ENCODE peak calls at places on chromosomes 13 and 19, in eight cellular contexts. One of them, this sample, is unnamed.

GRCh38 chr13:109191422-109191821 is 562.0 kb downstream of the MYO16 start:
- ATAC-seq in HCT116: no peak
- ATAC-seq in Panc1: no peak
- ATAC-seq in GM23338: no peak
- ATAC-seq in GM12878: no peak
- ATAC-seq in K562: no peak
- ATAC-seq in upper lobe of left lung: no peak
- ATAC-seq in HepG2: no peak
- ATAC-seq in this sample: no peak

GRCh38 chr19:46495789-46496099 is at the start of gene PNMA8B:
- ATAC-seq in GM23338: peak; percentile 63
- ATAC-seq in upper lobe of left lung: peak; percentile 57
- ATAC-seq in HepG2: no peak
- ATAC-seq in Panc1: no peak
- ATAC-seq in GM12878: no peak
- ATAC-seq in K562: peak; percentile 76
- ATAC-seq in HCT116: no peak
- ATAC-seq in this sample: no peak

GRCh38 chr13:113350065-113350937 is 13.6 kb downstream of the GRTP1 start:
- ATAC-seq in GM12878: no peak
- ATAC-seq in upper lobe of left lung: peak; percentile 50
- ATAC-seq in K562: no peak
- ATAC-seq in Panc1: peak; percentile 71
- ATAC-seq in HepG2: peak; percentile 63
- ATAC-seq in GM23338: peak; percentile 64
- ATAC-seq in HCT116: peak; percentile 69
- ATAC-seq in this sample: no peak

GRCh38 chr13:28851422-28851821 is 31.3 kb downstream of the MTUS2 start:
- ATAC-seq in HCT116: no peak
- ATAC-seq in GM23338: no peak
- ATAC-seq in upper lobe of left lung: no peak
- ATAC-seq in GM12878: no peak
- ATAC-seq in HepG2: no peak
- ATAC-seq in K562: no peak
- ATAC-seq in Panc1: no peak
- ATAC-seq in this sample: no peak

GRCh38 chr13:29567411-29567810 is 28.1 kb downstream of the SLC7A1 start:
- ATAC-seq in GM12878: no peak
- ATAC-seq in upper lobe of left lung: peak; percentile 39
- ATAC-seq in K562: no peak
- ATAC-seq in GM23338: no peak
- ATAC-seq in HepG2: no peak
- ATAC-seq in Panc1: no peak
- ATAC-seq in HCT116: no peak
- ATAC-seq in this sample: no peak

GRCh38 chr13:79290595-79291244 is 115.3 kb downstream of the RBM26 start:
- ATAC-seq in upper lobe of left lung: no peak
- ATAC-seq in Panc1: no peak
- ATAC-seq in HCT116: no peak
- ATAC-seq in HepG2: no peak
- ATAC-seq in K562: peak; percentile 85
- ATAC-seq in GM23338: no peak
- ATAC-seq in GM12878: no peak
- ATAC-seq in this sample: no peak

GRCh38 chr13:74105871-74106270 is 28.3 kb downstream of the KLF12 start:
- ATAC-seq in Panc1: no peak
- ATAC-seq in HCT116: no peak
- ATAC-seq in upper lobe of left lung: no peak
- ATAC-seq in GM23338: no peak
- ATAC-seq in K562: no peak
- ATAC-seq in HepG2: no peak
- ATAC-seq in GM12878: no peak
- ATAC-seq in this sample: no peak

GRCh38 chr19:2488405-2488941 is 12.5 kb downstream of the GADD45B start:
- ATAC-seq in HepG2: peak; percentile 25
- ATAC-seq in Panc1: no peak
- ATAC-seq in HCT116: no peak
- ATAC-seq in K562: no peak
- ATAC-seq in upper lobe of left lung: peak; percentile 59
- ATAC-seq in GM23338: peak; percentile 20
- ATAC-seq in GM12878: no peak
- ATAC-seq in this sample: no peak

GRCh38 chr13:60043262-60043661 is 120.5 kb downstream of the DIAPH3 start:
- ATAC-seq in GM23338: no peak
- ATAC-seq in GM12878: no peak
- ATAC-seq in K562: no peak
- ATAC-seq in HepG2: no peak
- ATAC-seq in upper lobe of left lung: no peak
- ATAC-seq in HCT116: no peak
- ATAC-seq in Panc1: no peak
- ATAC-seq in this sample: no peak

GRCh38 chr13:33262069-33262487 is 23.5 kb downstream of the STARD13 start:
- ATAC-seq in Panc1: peak; percentile 93
- ATAC-seq in K562: no peak
- ATAC-seq in GM23338: peak; percentile 58
- ATAC-seq in HepG2: peak; percentile 86
- ATAC-seq in GM12878: no peak
- ATAC-seq in HCT116: peak; percentile 98
- ATAC-seq in upper lobe of left lung: peak; percentile 18
- ATAC-seq in this sample: no peak
- TF ChIP-seq POLR2AphosphoS5 in Panc1: no peak
- TF ChIP-seq POLR2AphosphoS5 in K562: no peak
- TF ChIP-seq POLR2AphosphoS5 in GM23338: no peak
- TF ChIP-seq POLR2AphosphoS5 in HepG2: peak; percentile 13
- TF ChIP-seq POLR2AphosphoS5 in GM12878: no peak
- TF ChIP-seq POLR2AphosphoS5 in HCT116: no peak
- TF ChIP-seq POLR2AphosphoS5 in upper lobe of left lung: no peak
- TF ChIP-seq POLR2AphosphoS5 in this sample: peak; percentile 32

GRCh38 chr19:10095948-10096614 is 6.4 kb downstream of the ANGPTL6 start:
- ATAC-seq in HepG2: no peak
- ATAC-seq in GM12878: peak; percentile 81
- ATAC-seq in HCT116: peak; percentile 89
- ATAC-seq in upper lobe of left lung: peak; percentile 94
- ATAC-seq in K562: peak; percentile 92
- ATAC-seq in GM23338: peak; percentile 80
- ATAC-seq in Panc1: peak; percentile 91
- ATAC-seq in this sample: peak; percentile 93
- TF ChIP-seq POLR2AphosphoS5 in HepG2: no peak
- TF ChIP-seq POLR2AphosphoS5 in GM12878: no peak
- TF ChIP-seq POLR2AphosphoS5 in HCT116: peak; percentile 69
- TF ChIP-seq POLR2AphosphoS5 in upper lobe of left lung: peak; percentile 34
- TF ChIP-seq POLR2AphosphoS5 in K562: no peak
- TF ChIP-seq POLR2AphosphoS5 in GM23338: peak; percentile 87
- TF ChIP-seq POLR2AphosphoS5 in Panc1: peak; percentile 66
- TF ChIP-seq POLR2AphosphoS5 in this sample: peak; percentile 17

GRCh38 chr13:51101636-51102218 is 9.3 kb downstream of the C13orf42 start:
- ATAC-seq in HepG2: no peak
- ATAC-seq in GM12878: no peak
- ATAC-seq in K562: no peak
- ATAC-seq in HCT116: no peak
- ATAC-seq in GM23338: no peak
- ATAC-seq in Panc1: no peak
- ATAC-seq in upper lobe of left lung: no peak
- ATAC-seq in this sample: no peak
- TF ChIP-seq POLR2AphosphoS5 in HepG2: no peak
- TF ChIP-seq POLR2AphosphoS5 in GM12878: no peak
- TF ChIP-seq POLR2AphosphoS5 in K562: no peak
- TF ChIP-seq POLR2AphosphoS5 in HCT116: no peak
- TF ChIP-seq POLR2AphosphoS5 in GM23338: no peak
- TF ChIP-seq POLR2AphosphoS5 in Panc1: no peak
- TF ChIP-seq POLR2AphosphoS5 in upper lobe of left lung: no peak
- TF ChIP-seq POLR2AphosphoS5 in this sample: no peak

GRCh38 chr19:58547323-58548312 is 3.8 kb downstream of the TRIM28 start:
- ATAC-seq in HepG2: no peak
- ATAC-seq in GM23338: no peak
- ATAC-seq in HCT116: no peak
- ATAC-seq in upper lobe of left lung: no peak
- ATAC-seq in GM12878: no peak
- ATAC-seq in Panc1: no peak
- ATAC-seq in K562: no peak
- ATAC-seq in this sample: no peak
- TF ChIP-seq POLR2AphosphoS5 in HepG2: no peak
- TF ChIP-seq POLR2AphosphoS5 in GM23338: no peak
- TF ChIP-seq POLR2AphosphoS5 in HCT116: no peak
- TF ChIP-seq POLR2AphosphoS5 in upper lobe of left lung: no peak
- TF ChIP-seq POLR2AphosphoS5 in GM12878: peak; percentile 27
- TF ChIP-seq POLR2AphosphoS5 in Panc1: peak; percentile 25
- TF ChIP-seq POLR2AphosphoS5 in K562: peak; percentile 23
- TF ChIP-seq POLR2AphosphoS5 in this sample: no peak

DNA sequence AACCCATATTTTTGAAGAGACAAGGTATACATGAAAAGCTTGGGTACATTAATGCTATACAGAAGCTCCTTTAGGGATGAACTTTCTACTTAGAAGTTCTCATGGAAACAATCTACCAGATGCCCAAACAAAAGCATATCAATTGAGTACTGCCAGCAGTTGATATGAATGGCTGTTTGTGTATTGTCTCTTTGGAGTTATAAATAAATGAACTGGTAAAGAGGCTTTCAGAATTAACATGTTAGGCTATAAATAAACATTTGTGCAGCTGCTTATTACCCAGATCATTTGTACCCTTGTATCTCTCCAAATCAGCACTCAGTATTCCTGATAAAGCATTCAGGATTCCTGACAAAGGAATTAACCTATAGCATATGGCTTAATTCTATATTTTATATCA is 418.9 kb downstream of the FGF14 start:
- ATAC-seq in upper lobe of left lung: no peak
- ATAC-seq in HepG2: no peak
- ATAC-seq in Panc1: no peak
- ATAC-seq in K562: no peak
- ATAC-seq in GM23338: no peak
- ATAC-seq in GM12878: no peak
- ATAC-seq in HCT116: no peak
- ATAC-seq in this sample: no peak
- TF ChIP-seq POLR2AphosphoS5 in upper lobe of left lung: no peak
- TF ChIP-seq POLR2AphosphoS5 in HepG2: no peak
- TF ChIP-seq POLR2AphosphoS5 in Panc1: no peak
- TF ChIP-seq POLR2AphosphoS5 in K562: no peak
- TF ChIP-seq POLR2AphosphoS5 in GM23338: no peak
- TF ChIP-seq POLR2AphosphoS5 in GM12878: no peak
- TF ChIP-seq POLR2AphosphoS5 in HCT116: no peak
- TF ChIP-seq POLR2AphosphoS5 in this sample: no peak

DNA sequence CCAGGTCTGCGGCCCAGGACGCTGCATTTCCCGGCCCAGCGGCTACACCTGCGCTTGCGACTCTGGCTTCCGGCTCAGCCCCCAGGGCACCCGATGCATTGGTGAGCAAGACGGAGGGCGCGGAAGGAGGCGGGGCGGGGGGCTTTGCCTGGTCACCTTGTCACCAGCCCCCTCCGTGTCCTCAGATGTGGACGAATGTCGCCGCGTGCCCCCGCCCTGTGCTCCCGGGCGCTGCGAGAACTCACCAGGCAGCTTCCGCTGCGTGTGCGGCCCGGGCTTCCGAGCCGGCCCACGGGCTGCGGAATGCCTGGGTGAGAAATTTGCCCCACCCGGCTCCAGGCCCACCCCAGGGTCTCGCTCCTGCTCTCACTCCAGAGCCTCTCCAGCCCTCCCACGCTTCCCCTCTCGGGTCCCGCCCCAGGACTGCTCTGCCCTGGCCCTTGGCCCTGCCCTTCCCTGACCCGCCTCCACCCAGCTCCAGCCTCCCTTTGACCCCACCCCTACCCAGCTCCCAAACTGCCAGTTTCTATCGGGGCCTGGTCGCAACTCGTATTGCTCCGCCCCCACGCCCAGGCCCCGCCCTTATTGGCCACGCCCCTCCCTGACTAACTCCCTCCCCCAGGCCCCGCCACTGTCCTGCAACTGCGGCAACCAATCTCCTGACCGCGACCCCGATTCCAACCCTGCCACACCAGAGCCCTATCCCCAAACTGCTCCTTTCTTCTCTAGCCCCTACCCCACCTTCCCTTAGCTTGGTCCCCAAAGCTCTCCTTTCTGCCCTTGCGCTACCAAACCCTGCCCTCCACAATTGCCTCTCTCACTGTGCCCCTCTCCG is 8.6 kb downstream of the LTBP4 start:
- ATAC-seq in HepG2: peak; percentile 13
- ATAC-seq in Panc1: peak; percentile 84
- ATAC-seq in GM12878: peak; percentile 74
- ATAC-seq in HCT116: peak; percentile 57
- ATAC-seq in K562: peak; percentile 69
- ATAC-seq in GM23338: peak; percentile 41
- ATAC-seq in upper lobe of left lung: peak; percentile 86
- ATAC-seq in this sample: peak; percentile 76
- TF ChIP-seq POLR2AphosphoS5 in HepG2: no peak
- TF ChIP-seq POLR2AphosphoS5 in Panc1: peak; percentile 34
- TF ChIP-seq POLR2AphosphoS5 in GM12878: no peak
- TF ChIP-seq POLR2AphosphoS5 in HCT116: peak; percentile 83
- TF ChIP-seq POLR2AphosphoS5 in K562: no peak
- TF ChIP-seq POLR2AphosphoS5 in GM23338: peak; percentile 40
- TF ChIP-seq POLR2AphosphoS5 in upper lobe of left lung: peak; percentile 42
- TF ChIP-seq POLR2AphosphoS5 in this sample: no peak

DNA sequence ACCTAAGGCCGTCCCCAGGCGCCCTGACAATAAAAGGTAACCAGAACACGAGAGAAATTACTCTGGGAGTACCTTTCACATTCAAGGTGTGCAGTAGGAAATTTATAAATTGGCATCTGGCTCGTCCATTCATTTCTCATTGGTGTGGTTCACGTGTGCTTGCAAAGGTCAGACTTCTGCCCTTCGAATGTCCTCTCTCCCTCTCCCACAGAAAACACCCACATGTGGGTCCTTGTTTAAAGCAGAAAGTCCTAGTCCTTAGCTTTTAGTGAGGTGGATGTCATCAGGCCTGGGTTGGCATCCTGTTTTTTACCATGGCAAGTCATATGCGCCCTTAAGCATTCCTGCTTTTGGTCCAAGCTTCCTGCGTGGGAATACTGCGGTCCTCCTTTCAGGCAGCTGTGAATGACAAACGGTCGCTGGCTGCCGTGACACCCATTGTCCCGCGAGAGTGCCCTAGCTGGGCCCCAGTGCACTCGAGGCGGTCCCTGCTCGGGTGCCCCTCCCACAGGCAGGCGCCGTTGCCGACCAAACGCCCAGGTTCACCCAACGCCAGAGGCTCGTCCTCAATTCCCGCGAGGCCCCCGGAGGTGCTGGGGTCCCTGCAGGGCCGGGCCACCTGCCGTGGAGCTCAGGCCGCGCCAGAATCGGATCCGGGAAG is at the start of gene NUDT19:
- ATAC-seq in GM23338: peak; percentile 72
- ATAC-seq in HepG2: peak; percentile 94
- ATAC-seq in K562: peak; percentile 88
- ATAC-seq in HCT116: peak; percentile 96
- ATAC-seq in GM12878: peak; percentile 92
- ATAC-seq in Panc1: peak; percentile 96
- ATAC-seq in upper lobe of left lung: peak; percentile 93
- ATAC-seq in this sample: peak; percentile 95
- TF ChIP-seq POLR2AphosphoS5 in GM23338: no peak
- TF ChIP-seq POLR2AphosphoS5 in HepG2: peak; percentile 74
- TF ChIP-seq POLR2AphosphoS5 in K562: peak; percentile 83
- TF ChIP-seq POLR2AphosphoS5 in HCT116: peak; percentile 85
- TF ChIP-seq POLR2AphosphoS5 in GM12878: peak; percentile 72
- TF ChIP-seq POLR2AphosphoS5 in Panc1: peak; percentile 95
- TF ChIP-seq POLR2AphosphoS5 in upper lobe of left lung: peak; percentile 79
- TF ChIP-seq POLR2AphosphoS5 in this sample: peak; percentile 78